ENCODE peak calls at places on chromosomes 2 and 18, in five cellular contexts. L, X, G, P and V are unnamed samples.

GRCh38 chr2:226403360-226403759 is 396.3 kb downstream of the IRS1 start:
- DNase-seq in L (no peak), X (no peak), G (no peak), P (no peak), V (no peak)

GRCh38 chr2:88188741-88189140 is 18.6 kb downstream of the THNSL2 start:
- DNase-seq in L (no peak), X (no peak), G (no peak), P (peak), V (no peak)

GRCh38 chr2:237932731-237933131 is 34.1 kb upstream of the UBE2F start:
- DNase-seq in L (no peak), X (no peak), G (no peak), P (peak), V (no peak)

GRCh38 chr2:223053431-223054192 is 1.6 kb downstream of the KCNE4 start:
- DNase-seq in L (no peak), X (no peak), G (no peak), P (no peak), V (no peak)

GRCh38 chr2:19711470-19712372 is 190.1 kb downstream of the TTC32 start:
- DNase-seq in L (no peak), X (no peak), G (peak), P (peak), V (no peak)

GRCh38 chr2:150125188-150125587 is 362.3 kb downstream of the RND3 start:
- DNase-seq in L (no peak), X (no peak), G (no peak), P (peak), V (no peak)

GRCh38 chr18:54004828-54005227 is 219.6 kb downstream of the MBD2 start:
- DNase-seq in L (no peak), X (no peak), G (no peak), P (peak), V (no peak)

GRCh38 chr2:239305771-239306170 is 95.0 kb downstream of the HDAC4 start:
- DNase-seq in L (no peak), X (no peak), G (no peak), P (no peak), V (no peak)

GRCh38 chr2:23445450-23445868 is 60.5 kb downstream of the KLHL29 start:
- DNase-seq in L (no peak), X (no peak), G (no peak), P (peak), V (no peak)

GRCh38 chr2:205585451-205586045 is 96.8 kb upstream of the NRP2 start:
- DNase-seq in L (no peak), X (no peak), G (no peak), P (peak), V (no peak)

GRCh38 chr2:39124770-39125075 is 3.9 kb upstream of the SOS1 start:
- DNase-seq in L (no peak), X (no peak), G (no peak), P (no peak), V (no peak)

GRCh38 chr2:27021253-27021801 is 11.4 kb upstream of the TMEM214 start:
- DNase-seq in L (no peak), X (no peak), G (no peak), P (peak), V (no peak)

GRCh38 chr2:227130636-227131035 is 33.4 kb downstream of the COL4A4 start:
- DNase-seq in L (no peak), X (no peak), G (no peak), P (no peak), V (no peak)

GRCh38 chr18:42922363-42922762 is 193.1 kb downstream of the RIT2 start:
- DNase-seq in L (no peak), X (no peak), G (no peak), P (peak), V (no peak)

GRCh38 chr18:25029802-25030201 is 322.2 kb downstream of the ZNF521 start:
- DNase-seq in L (no peak), X (no peak), G (no peak), P (no peak), V (no peak)

GRCh38 chr2:68295523-68295922 is 24.2 kb downstream of the CNRIP1 start:
- DNase-seq in L (no peak), X (no peak), G (peak), P (no peak), V (no peak)

GRCh38 chr2:120939595-120940318 is 204.1 kb downstream of the GLI2 start:
- DNase-seq in L (no peak), X (no peak), G (peak), P (peak), V (no peak)

GRCh38 chr18:50287028-50287440 is 458 bp downstream of the CXXC1 start:
- DNase-seq in L (no peak), X (no peak), G (no peak), P (no peak), V (no peak)

GRCh38 chr2:62196278-62196901 is 475 bp downstream of the B3GNT2 start:
- DNase-seq in L (no peak), X (no peak), G (peak), P (no peak), V (no peak)

GRCh38 chr18:42157878-42158277 is 202.8 kb downstream of the PIK3C3 start:
- DNase-seq in L (no peak), X (no peak), G (no peak), P (no peak), V (no peak)

GRCh38 chr2:167686691-167687090 is 560.7 kb downstream of the STK39 start:
- DNase-seq in L (no peak), X (no peak), G (no peak), P (no peak), V (no peak)

GRCh38 chr2:95389256-95390119 is 13.0 kb upstream of the FAHD2A start:
- DNase-seq in L (no peak), X (peak), G (peak), P (peak), V (no peak)

GRCh38 chr18:76956648-76957047 is 134.3 kb downstream of the ZNF236 start:
- DNase-seq in L (no peak), X (no peak), G (no peak), P (no peak), V (no peak)

GRCh38 chr18:36012891-36013290 is 40.4 kb downstream of the RMP24 start:
- DNase-seq in L (no peak), X (no peak), G (no peak), P (peak), V (no peak)

GRCh38 chr2:12714391-12715221 is 2.1 kb upstream of the TRIB2 start:
- DNase-seq in L (no peak), X (no peak), G (no peak), P (peak), V (no peak)

GRCh38 chr2:121858406-121858805 is 103.0 kb downstream of the TSN start:
- DNase-seq in L (no peak), X (no peak), G (no peak), P (no peak), V (no peak)

GRCh38 chr2:82896117-82896516 is 1563.0 kb downstream of the SUCLG1 start:
- DNase-seq in L (no peak), X (no peak), G (no peak), P (no peak), V (no peak)

GRCh38 chr2:73069041-73069854 is 2.3 kb downstream of the SFXN5 start:
- DNase-seq in L (no peak), X (no peak), G (peak), P (no peak), V (no peak)

GRCh38 chr2:105571445-105571987 is 172.7 kb upstream of the FHL2 start:
- DNase-seq in L (no peak), X (peak), G (peak), P (no peak), V (no peak)

GRCh38 chr2:173926875-173927274 is 38.3 kb downstream of the SP3 start:
- DNase-seq in L (no peak), X (no peak), G (no peak), P (no peak), V (no peak)

GRCh38 chr2:230358305-230358704 is 31.3 kb downstream of the SP140L start:
- DNase-seq in L (no peak), X (no peak), G (no peak), P (peak), V (no peak)

GRCh38 chr2:60514886-60515407 is 38.5 kb downstream of the BCL11A start:
- DNase-seq in L (no peak), X (no peak), G (no peak), P (no peak), V (no peak)

GRCh38 chr2:60517441-60517840 is 36.0 kb downstream of the BCL11A start:
- DNase-seq in L (no peak), X (no peak), G (no peak), P (peak), V (no peak)

GRCh38 chr2:60516826-60517225 is 36.6 kb downstream of the BCL11A start:
- DNase-seq in L (no peak), X (no peak), G (no peak), P (no peak), V (no peak)

GRCh38 chr2:60516383-60516811 is 37.1 kb downstream of the BCL11A start:
- DNase-seq in L (no peak), X (peak), G (no peak), P (peak), V (no peak)

DNA sequence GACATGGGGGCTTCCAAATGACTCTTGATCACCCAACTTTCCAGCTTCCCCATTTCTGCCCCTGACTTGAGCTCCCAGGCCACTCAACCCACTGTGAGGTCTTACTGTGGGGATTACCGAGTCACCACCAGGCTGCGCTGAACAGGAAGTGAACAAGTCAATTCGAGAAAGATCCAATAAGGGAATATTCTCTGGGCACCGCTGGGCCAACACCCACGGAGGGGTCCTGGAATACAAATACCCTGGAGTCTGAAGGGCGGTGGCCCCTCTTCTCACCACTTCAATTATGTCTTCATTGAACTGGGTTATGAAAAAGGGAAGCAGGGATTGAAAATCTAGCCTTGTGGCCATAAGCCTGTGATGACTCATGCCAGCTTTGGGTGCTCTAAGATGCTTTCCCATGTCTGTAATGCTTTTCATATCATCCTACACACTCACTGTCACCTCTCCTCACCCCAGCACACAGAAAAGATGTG is 37.7 kb downstream of the BCL11A start:
- DNase-seq in L (no peak), X (no peak), G (peak), P (peak), V (peak)
- TF ChIP-seq CTCF in L (no peak), X (no peak), G (no peak), P (peak), V (no peak)

GRCh38 chr2:10917927-10918326 is 6.2 kb downstream of the KCNF1 start:
- DNase-seq in L (no peak), X (no peak), G (no peak), P (no peak), V (no peak)
- TF ChIP-seq CTCF in L (no peak), X (no peak), G (no peak), P (no peak), V (no peak)

GRCh38 chr2:36700311-36700710 is 3.8 kb downstream of the VIT start:
- DNase-seq in L (no peak), X (no peak), G (no peak), P (no peak), V (no peak)

GRCh38 chr2:36701391-36701795 is 4.9 kb downstream of the VIT start:
- DNase-seq in L (no peak), X (no peak), G (no peak), P (peak), V (no peak)

GRCh38 chr2:36701918-36702317 is 5.4 kb downstream of the VIT start:
- DNase-seq in L (no peak), X (no peak), G (no peak), P (no peak), V (no peak)

GRCh38 chr2:36704475-36705150 is 8.1 kb downstream of the VIT start:
- DNase-seq in L (peak), X (no peak), G (no peak), P (no peak), V (no peak)

GRCh38 chr2:36702781-36703180 is 6.3 kb downstream of the VIT start:
- DNase-seq in L (no peak), X (no peak), G (no peak), P (no peak), V (no peak)
- TF ChIP-seq CTCF in L (no peak), X (no peak), G (no peak), P (no peak), V (no peak)

GRCh38 chr2:241804326-241805276 is 4.4 kb upstream of the NEU4 start:
- DNase-seq in L (no peak), X (peak), G (peak), P (peak), V (no peak)
- TF ChIP-seq CTCF in L (no peak), X (no peak), G (peak), P (peak), V (no peak)

GRCh38 chr2:54052825-54053718 is 62.3 kb upstream of the ACYP2 start:
- DNase-seq in L (no peak), X (no peak), G (peak), P (no peak), V (no peak)
- TF ChIP-seq CTCF in L (no peak), X (no peak), G (peak), P (peak), V (no peak)

GRCh38 chr2:207905546-207905945 is 119.8 kb downstream of the PLEKHM3 start:
- DNase-seq in L (no peak), X (no peak), G (no peak), P (no peak), V (no peak)
- TF ChIP-seq CTCF in L (no peak), X (no peak), G (no peak), P (no peak), V (no peak)

GRCh38 chr2:209209943-209210342 is 213.9 kb upstream of the MAP2 start:
- DNase-seq in L (no peak), X (no peak), G (no peak), P (no peak), V (no peak)

DNA sequence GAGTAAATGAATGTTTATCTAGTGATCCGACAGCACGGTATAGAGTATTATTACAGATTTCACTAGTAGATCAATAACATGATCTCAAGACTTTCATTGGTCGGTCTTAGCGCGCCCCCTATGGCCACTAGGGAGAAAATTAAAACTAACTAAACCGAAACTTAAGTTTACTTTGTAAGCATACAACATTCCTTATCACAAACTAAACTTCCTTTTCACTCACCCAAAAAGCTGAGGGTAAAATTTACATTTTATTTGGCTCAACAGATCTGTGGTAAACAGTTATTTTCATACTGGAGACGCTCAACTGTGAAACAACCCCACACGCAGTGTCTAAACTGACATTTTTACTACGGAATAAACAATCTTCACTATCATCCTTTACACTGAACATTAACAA is 215.6 kb upstream of the MAP2 start:
- DNase-seq in L (no peak), X (peak), G (peak), P (peak), V (no peak)
- TF ChIP-seq CTCF in L (no peak), X (peak), G (peak), P (peak), V (no peak)

DNA sequence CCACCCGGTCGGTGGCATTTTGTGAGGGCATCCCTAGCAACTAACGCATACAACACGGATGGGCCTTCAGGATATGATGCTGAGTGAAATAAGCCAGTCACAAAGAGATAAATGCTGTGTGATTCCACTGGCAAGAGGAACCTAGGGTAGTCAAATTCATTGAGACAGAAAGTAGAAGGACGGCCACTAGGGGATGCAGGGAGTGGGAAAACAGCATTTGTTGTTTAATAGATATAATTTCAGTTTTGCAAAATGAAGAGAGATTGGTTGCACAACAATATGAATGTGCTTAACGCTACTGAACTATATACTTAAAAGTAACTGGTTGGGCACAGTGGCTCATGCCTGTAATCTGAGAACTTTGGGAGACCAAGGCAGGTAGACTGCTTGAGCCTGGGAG is 112.9 kb downstream of the AFF3 start:
- DNase-seq in L (no peak), X (no peak), G (no peak), P (no peak), V (no peak)
- TF ChIP-seq CTCF in L (no peak), X (no peak), G (peak), P (peak), V (no peak)

DNA sequence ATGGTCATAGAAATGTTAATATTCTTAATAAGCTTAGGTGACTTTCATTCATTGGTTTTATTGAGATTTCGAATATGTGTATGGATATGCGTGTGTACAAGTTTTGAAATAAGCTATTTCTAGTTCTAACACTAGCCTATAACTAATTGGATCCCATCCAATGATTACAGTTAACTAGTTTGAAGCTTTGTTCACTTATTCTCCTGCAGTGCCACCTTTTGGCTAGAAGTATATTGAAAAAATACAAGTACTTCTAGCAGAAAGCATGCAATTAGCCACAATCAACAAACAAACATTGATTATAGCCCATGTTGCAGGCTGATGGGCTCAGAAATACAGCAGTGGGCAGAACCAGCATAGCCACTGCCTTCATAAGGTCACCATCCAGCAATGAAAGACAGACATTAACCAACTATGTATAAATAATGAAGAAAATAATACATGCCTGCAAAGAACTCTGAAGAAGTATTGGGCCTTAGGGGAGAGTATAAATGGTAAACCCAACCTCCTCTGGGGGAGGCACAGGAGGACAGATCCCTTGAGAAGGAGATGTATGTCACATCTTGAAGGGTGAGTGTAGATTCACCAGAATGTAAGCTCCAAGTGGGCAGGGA is 5.1 kb upstream of the PIEZO2 start:
- DNase-seq in L (no peak), X (no peak), G (peak), P (peak), V (no peak)
- TF ChIP-seq CTCF in L (peak), X (peak), G (no peak), P (peak), V (no peak)